ENCODE peak calls at places on chromosomes 13 and 19, in five cellular contexts. One of them, this sample, is unnamed.
A peak's percentile ranks its signal among the peaks of the same experiment; 100 is the strongest.

GRCh38 chr19:40588110-40588854 is 11.6 kb downstream of the SHKBP1 start:
- DNase-seq in HCT116: peak; percentile 46
- DNase-seq in left lung: no peak
- DNase-seq in upper lobe of right lung: no peak
- DNase-seq in psoas muscle: no peak
- DNase-seq in this sample: no peak

GRCh38 chr13:44191504-44192171 is 182.0 kb upstream of the SERP2 start:
- DNase-seq in HCT116: peak; percentile 81
- DNase-seq in left lung: no peak
- DNase-seq in upper lobe of right lung: no peak
- DNase-seq in psoas muscle: no peak
- DNase-seq in this sample: no peak

GRCh38 chr19:37077615-37077928 is 661 bp upstream of the ZNF420 start:
- DNase-seq in HCT116: no peak
- DNase-seq in left lung: no peak
- DNase-seq in upper lobe of right lung: no peak
- DNase-seq in psoas muscle: no peak
- DNase-seq in this sample: no peak

GRCh38 chr19:49489601-49490167 is 2.3 kb downstream of the RPL13A start:
- DNase-seq in HCT116: no peak
- DNase-seq in left lung: no peak
- DNase-seq in upper lobe of right lung: no peak
- DNase-seq in psoas muscle: no peak
- DNase-seq in this sample: no peak

GRCh38 chr13:75760182-75760981 is 124.3 kb downstream of the LMO7 start:
- DNase-seq in HCT116: peak; percentile 37
- DNase-seq in left lung: no peak
- DNase-seq in upper lobe of right lung: no peak
- DNase-seq in psoas muscle: peak; percentile 48
- DNase-seq in this sample: no peak

GRCh38 chr13:82879921-82880320 is 1002.4 kb downstream of the SLITRK1 start:
- DNase-seq in HCT116: no peak
- DNase-seq in left lung: no peak
- DNase-seq in upper lobe of right lung: no peak
- DNase-seq in psoas muscle: no peak
- DNase-seq in this sample: no peak

GRCh38 chr19:1511318-1511988 is 1.4 kb downstream of the ADAMTSL5 start:
- DNase-seq in HCT116: no peak
- DNase-seq in left lung: peak; percentile 76
- DNase-seq in upper lobe of right lung: no peak
- DNase-seq in psoas muscle: no peak
- DNase-seq in this sample: no peak

GRCh38 chr13:108223850-108224503 is 5.8 kb downstream of the ABHD13 start:
- DNase-seq in HCT116: no peak
- DNase-seq in left lung: no peak
- DNase-seq in upper lobe of right lung: no peak
- DNase-seq in psoas muscle: no peak
- DNase-seq in this sample: no peak

GRCh38 chr13:101514695-101515275 is 62.3 kb downstream of the ITGBL1 start:
- DNase-seq in HCT116: peak; percentile 8
- DNase-seq in left lung: no peak
- DNase-seq in upper lobe of right lung: no peak
- DNase-seq in psoas muscle: no peak
- DNase-seq in this sample: no peak

GRCh38 chr19:40416918-40417713 is 3.9 kb upstream of the PRX start:
- DNase-seq in HCT116: no peak
- DNase-seq in left lung: peak; percentile 81
- DNase-seq in upper lobe of right lung: no peak
- DNase-seq in psoas muscle: peak; percentile 80
- DNase-seq in this sample: no peak

GRCh38 chr19:42122691-42123607 is 9.3 kb downstream of the POU2F2 start:
- DNase-seq in HCT116: no peak
- DNase-seq in left lung: no peak
- DNase-seq in upper lobe of right lung: no peak
- DNase-seq in psoas muscle: peak; percentile 27
- DNase-seq in this sample: peak; percentile 57

GRCh38 chr13:53012707-53013106 is 15.9 kb upstream of the OLFM4 start:
- DNase-seq in HCT116: no peak
- DNase-seq in left lung: no peak
- DNase-seq in upper lobe of right lung: no peak
- DNase-seq in psoas muscle: no peak
- DNase-seq in this sample: no peak

GRCh38 chr13:22162889-22163288 is 492.0 kb downstream of the FGF9 start:
- DNase-seq in HCT116: no peak
- DNase-seq in left lung: no peak
- DNase-seq in upper lobe of right lung: no peak
- DNase-seq in psoas muscle: no peak
- DNase-seq in this sample: no peak

GRCh38 chr13:22169473-22169872 is 498.6 kb downstream of the FGF9 start:
- DNase-seq in HCT116: no peak
- DNase-seq in left lung: no peak
- DNase-seq in upper lobe of right lung: no peak
- DNase-seq in psoas muscle: no peak
- DNase-seq in this sample: no peak

GRCh38 chr13:22173605-22174004 is 502.7 kb downstream of the FGF9 start:
- DNase-seq in HCT116: peak; percentile 16
- DNase-seq in left lung: no peak
- DNase-seq in upper lobe of right lung: no peak
- DNase-seq in psoas muscle: no peak
- DNase-seq in this sample: no peak

DNA sequence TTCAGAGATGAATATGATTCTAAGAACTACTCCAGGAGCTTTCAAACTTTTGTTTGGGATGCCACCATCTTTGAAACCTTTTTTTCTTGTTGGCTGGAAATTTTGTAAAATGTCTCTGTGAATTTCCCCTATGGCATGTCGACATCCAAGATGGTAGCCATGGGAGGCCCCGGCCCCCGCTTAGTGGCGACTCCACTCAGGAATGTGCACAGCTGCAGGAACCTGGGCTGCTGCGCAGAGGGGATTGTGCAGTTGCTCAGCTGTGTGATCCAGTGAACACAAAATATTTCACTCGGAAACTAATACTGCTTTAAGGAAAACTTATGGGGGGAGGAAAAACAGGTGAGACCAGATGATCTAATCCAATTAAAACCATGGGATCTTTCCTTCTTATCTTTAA is 497.6 kb downstream of the FGF9 start:
- DNase-seq in HCT116: no peak
- DNase-seq in left lung: peak; percentile 58
- DNase-seq in upper lobe of right lung: no peak
- DNase-seq in psoas muscle: no peak
- DNase-seq in this sample: no peak
- TF ChIP-seq CTCF in HCT116: no peak
- TF ChIP-seq CTCF in left lung: no peak
- TF ChIP-seq CTCF in upper lobe of right lung: no peak
- TF ChIP-seq CTCF in psoas muscle: no peak
- TF ChIP-seq CTCF in this sample: no peak

GRCh38 chr13:63124863-63125262 is 1709.2 kb upstream of the PCDH20 start:
- DNase-seq in HCT116: peak; percentile 18
- DNase-seq in left lung: no peak
- DNase-seq in upper lobe of right lung: no peak
- DNase-seq in psoas muscle: no peak
- DNase-seq in this sample: no peak
- TF ChIP-seq CTCF in HCT116: peak; percentile 16
- TF ChIP-seq CTCF in left lung: no peak
- TF ChIP-seq CTCF in upper lobe of right lung: peak; percentile 41
- TF ChIP-seq CTCF in psoas muscle: peak; percentile 12
- TF ChIP-seq CTCF in this sample: no peak

DNA sequence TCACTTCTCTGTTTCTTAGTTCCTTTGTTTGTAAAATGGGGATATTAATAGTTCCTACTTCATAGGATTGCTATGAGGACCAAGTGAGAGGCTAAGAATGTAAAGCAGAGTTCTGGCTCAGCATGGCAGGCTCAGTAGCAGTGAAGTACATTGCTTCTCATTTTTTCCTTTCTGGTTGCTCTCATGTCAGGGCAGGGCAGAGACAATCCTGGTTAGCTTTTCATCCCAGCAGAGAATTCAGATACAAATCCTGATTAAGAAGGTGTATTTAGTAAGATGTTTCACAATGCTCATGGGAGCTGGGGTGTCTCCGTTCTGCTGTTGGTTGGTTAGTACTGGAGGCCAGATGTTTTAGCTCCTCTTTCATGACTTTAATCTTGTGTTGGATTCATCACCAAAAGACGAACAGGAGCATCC is 42.9 kb downstream of the WASF3 start:
- DNase-seq in HCT116: no peak
- DNase-seq in left lung: no peak
- DNase-seq in upper lobe of right lung: no peak
- DNase-seq in psoas muscle: no peak
- DNase-seq in this sample: no peak
- TF ChIP-seq CTCF in HCT116: no peak
- TF ChIP-seq CTCF in left lung: no peak
- TF ChIP-seq CTCF in upper lobe of right lung: no peak
- TF ChIP-seq CTCF in psoas muscle: no peak
- TF ChIP-seq CTCF in this sample: no peak

GRCh38 chr13:86870388-86870966 is 800.7 kb upstream of the SLITRK5 start:
- DNase-seq in HCT116: no peak
- DNase-seq in left lung: no peak
- DNase-seq in upper lobe of right lung: no peak
- DNase-seq in psoas muscle: no peak
- DNase-seq in this sample: no peak
- TF ChIP-seq CTCF in HCT116: peak; percentile 32
- TF ChIP-seq CTCF in left lung: peak; percentile 33
- TF ChIP-seq CTCF in upper lobe of right lung: peak; percentile 62
- TF ChIP-seq CTCF in psoas muscle: no peak
- TF ChIP-seq CTCF in this sample: no peak

GRCh38 chr13:63636231-63636993 is 2220.8 kb upstream of the PCDH20 start:
- DNase-seq in HCT116: peak; percentile 41
- DNase-seq in left lung: no peak
- DNase-seq in upper lobe of right lung: no peak
- DNase-seq in psoas muscle: no peak
- DNase-seq in this sample: no peak
- TF ChIP-seq CTCF in HCT116: peak; percentile 16
- TF ChIP-seq CTCF in left lung: no peak
- TF ChIP-seq CTCF in upper lobe of right lung: peak; percentile 13
- TF ChIP-seq CTCF in psoas muscle: no peak
- TF ChIP-seq CTCF in this sample: no peak

DNA sequence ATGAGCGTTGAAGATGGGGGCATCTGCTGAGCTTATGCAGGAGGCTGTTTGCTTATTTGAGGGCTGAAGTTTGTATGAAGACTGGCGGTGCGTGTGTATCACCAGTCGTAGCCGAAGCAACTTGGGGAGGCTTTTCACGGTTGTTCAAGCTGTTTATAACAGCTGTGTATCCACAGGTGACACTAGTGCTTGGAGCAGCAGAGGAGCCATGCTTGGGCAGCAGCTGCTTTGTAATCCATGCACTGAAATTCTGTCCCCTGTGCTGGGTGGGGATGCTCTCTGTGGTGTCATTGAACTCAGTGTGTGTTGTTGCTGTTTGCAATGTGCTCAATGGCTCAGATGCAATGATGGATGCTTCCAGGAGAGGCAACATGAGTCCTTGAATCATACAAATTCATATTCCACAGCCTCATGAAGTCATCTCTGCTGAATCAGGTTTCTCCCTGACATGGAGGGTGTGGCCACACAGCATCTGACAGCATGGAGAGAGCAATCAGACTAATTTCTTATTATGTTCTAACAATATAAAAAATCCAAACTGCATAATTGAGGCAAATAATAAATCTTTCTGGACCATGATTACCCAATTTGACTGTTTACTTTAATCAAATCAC is 18.8 kb upstream of the GTF3A start:
- DNase-seq in HCT116: no peak
- DNase-seq in left lung: no peak
- DNase-seq in upper lobe of right lung: no peak
- DNase-seq in psoas muscle: no peak
- DNase-seq in this sample: no peak
- TF ChIP-seq CTCF in HCT116: no peak
- TF ChIP-seq CTCF in left lung: no peak
- TF ChIP-seq CTCF in upper lobe of right lung: no peak
- TF ChIP-seq CTCF in psoas muscle: no peak
- TF ChIP-seq CTCF in this sample: no peak